ENCODE peak calls at places on chromosomes 7 and 10, in five cellular contexts. R, J, W, P and O are unnamed samples.

GRCh38 chr10:6204063-6204340 is 1.3 kb downstream of the PFKFB3 start:
- DNase-seq in R (no peak), P (peak), W (peak), J (peak), O (no peak)

GRCh38 chr7:44466300-44467216 is 23.9 kb downstream of the NUDCD3 start:
- DNase-seq in J (no peak), P (no peak), R (peak), W (no peak), O (no peak)

GRCh38 chr7:124690840-124691239 is 74.8 kb downstream of the GPR37 start:
- DNase-seq in P (no peak), J (no peak), R (no peak), W (no peak), O (no peak)

GRCh38 chr10:80518143-80518806 is 19.4 kb upstream of the SH2D4B start:
- DNase-seq in R (no peak), W (no peak), P (no peak), J (peak), O (no peak)

GRCh38 chr7:17195576-17195975 is 102.9 kb upstream of the AHR start:
- DNase-seq in W (no peak), J (no peak), R (no peak), P (no peak), O (no peak)

GRCh38 chr7:95470452-95470851 is 15.3 kb upstream of the ASB4 start:
- DNase-seq in W (peak), R (peak), J (no peak), P (no peak), O (no peak)

GRCh38 chr7:19061331-19061730 is 56.1 kb downstream of the TWIST1 start:
- DNase-seq in P (no peak), J (no peak), R (peak), W (no peak), O (no peak)

GRCh38 chr10:107740962-107741690 is 576.6 kb upstream of the SORCS1 start:
- DNase-seq in R (peak), P (no peak), W (no peak), J (no peak), O (no peak)

GRCh38 chr10:6364893-6365292 is 162.2 kb downstream of the PFKFB3 start:
- DNase-seq in W (no peak), R (no peak), P (no peak), J (no peak), O (no peak)

GRCh38 chr10:114033566-114033965 is 10.1 kb upstream of the ADRB1 start:
- DNase-seq in P (no peak), J (no peak), W (no peak), R (no peak), O (no peak)

GRCh38 chr10:90742189-90742588 is 115.7 kb downstream of the HTR7 start:
- DNase-seq in W (no peak), P (no peak), J (no peak), R (peak), O (no peak)

GRCh38 chr7:74097937-74098614 is 14.5 kb downstream of the LIMK1 start:
- DNase-seq in J (no peak), R (peak), W (no peak), P (no peak), O (no peak)

GRCh38 chr7:107563072-107563760 is 504 bp downstream of the COG5 start:
- DNase-seq in P (no peak), R (no peak), W (no peak), J (no peak), O (peak)

GRCh38 chr7:13050703-13051102 is 363.3 kb downstream of the ARL4A start:
- DNase-seq in W (no peak), J (no peak), P (no peak), R (peak), O (no peak)

GRCh38 chr7:37128644-37129043 is 320.0 kb downstream of the ELMO1 start:
- DNase-seq in W (no peak), P (no peak), R (no peak), J (no peak), O (no peak)

GRCh38 chr7:116231543-116232401 is 21.4 kb downstream of the TES start:
- DNase-seq in R (peak), W (no peak), J (no peak), P (no peak), O (no peak)

GRCh38 chr7:149883452-149883861 is 9.7 kb downstream of the ATP6V0E2 start:
- DNase-seq in P (peak), W (peak), R (peak), J (peak), O (peak)

GRCh38 chr7:30412810-30413504 is 65.6 kb downstream of the NOD1 start:
- DNase-seq in J (no peak), R (peak), P (no peak), W (no peak), O (no peak)
- TF ChIP-seq CTCF in J (peak), R (peak), P (peak), W (peak), O (no peak)

DNA sequence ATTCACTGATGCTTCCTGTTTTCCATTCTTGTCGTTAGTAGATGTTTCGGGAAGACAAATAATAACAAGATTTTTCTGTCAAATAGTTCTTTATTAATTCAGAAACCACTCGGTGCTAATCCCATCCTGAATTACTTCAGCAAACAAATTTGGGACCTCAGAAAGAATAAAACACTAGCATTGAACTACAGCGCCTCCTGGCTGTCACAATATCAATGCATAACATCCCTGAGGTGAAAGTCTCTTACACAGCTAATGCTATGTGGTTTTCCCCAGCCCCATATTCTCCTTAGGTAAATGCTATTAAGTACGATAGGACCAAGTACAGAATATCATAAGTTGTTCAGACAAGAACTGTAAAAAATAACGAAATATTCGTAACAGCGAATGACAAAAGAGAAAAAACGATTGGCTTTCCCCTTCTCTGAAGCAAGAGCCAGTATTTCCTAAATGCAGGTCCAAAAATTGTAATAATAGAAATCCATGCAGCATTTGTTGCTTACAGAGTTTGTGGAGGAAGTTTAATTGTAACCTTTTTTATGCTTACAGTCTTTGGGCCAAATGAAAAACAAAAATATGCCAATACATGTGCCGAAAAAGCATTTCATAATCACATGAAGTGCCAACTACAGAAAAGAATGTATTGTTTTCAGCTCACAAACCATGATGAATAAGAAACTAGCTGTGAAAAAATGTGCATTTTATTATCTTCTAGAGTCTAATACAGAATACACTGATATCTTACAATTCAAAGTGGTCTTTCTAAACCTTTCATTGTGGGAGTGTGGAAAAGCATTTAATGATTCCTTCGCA is 47.3 kb downstream of the MYPN start:
- DNase-seq in R (peak), J (peak), P (peak), W (peak), O (peak)
- TF ChIP-seq CTCF in R (peak), J (peak), P (peak), W (peak), O (no peak)

DNA sequence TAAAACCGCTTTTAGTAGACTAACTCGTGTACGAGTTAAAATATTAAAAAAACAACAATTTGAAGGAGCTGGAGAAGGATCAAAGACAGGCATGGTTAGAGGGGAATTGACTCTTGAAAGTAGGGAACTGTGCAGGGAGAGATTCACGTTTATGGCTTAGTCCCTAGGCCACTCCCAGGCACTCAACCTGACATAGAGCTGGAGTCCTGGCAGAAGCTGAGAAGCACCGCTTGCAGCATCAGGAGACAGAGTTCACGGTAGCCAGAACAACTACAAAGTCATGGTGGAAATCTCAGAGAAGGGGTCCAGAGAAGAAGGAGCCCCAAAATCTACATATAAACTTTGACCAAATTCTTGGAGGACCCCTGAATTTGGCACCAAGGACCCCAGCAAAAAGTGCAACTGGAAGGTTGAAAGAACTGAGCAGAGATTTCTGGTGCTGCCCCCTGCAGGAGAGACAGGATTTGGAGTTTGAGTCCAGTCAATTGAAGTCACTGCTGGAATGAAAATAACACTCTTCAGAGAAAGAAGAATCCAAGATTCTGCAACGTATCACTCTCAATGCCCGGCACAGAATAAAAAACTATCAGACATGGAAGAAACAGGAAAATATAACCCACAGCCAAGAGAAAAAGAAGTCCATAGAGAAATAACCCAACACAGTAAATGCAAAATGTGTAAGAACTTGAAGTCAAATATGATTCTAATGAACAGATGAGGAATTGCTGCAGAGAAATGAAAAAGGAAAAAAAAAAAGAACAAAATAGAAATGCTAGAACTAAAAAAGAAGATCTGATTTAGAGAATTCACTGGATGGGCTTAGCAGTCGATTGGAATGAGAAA is 493.3 kb upstream of the PODXL start:
- DNase-seq in P (no peak), J (peak), R (peak), W (peak), O (no peak)
- TF ChIP-seq CTCF in P (peak), J (peak), R (peak), W (peak), O (no peak)

GRCh38 chr10:127492607-127493250 is 56.4 kb upstream of the NPS start:
- DNase-seq in P (no peak), R (no peak), W (no peak), J (no peak), O (no peak)
- TF ChIP-seq CTCF in P (no peak), R (no peak), W (no peak), J (no peak), O (no peak)

GRCh38 chr7:101987494-101987893 is 170.1 kb downstream of the CUX1 start:
- DNase-seq in P (no peak), R (no peak), W (no peak), J (no peak), O (no peak)
- TF ChIP-seq CTCF in P (no peak), R (no peak), W (no peak), J (no peak), O (no peak)